ENCODE peak calls at places on chromosome 7, in eight cellular contexts. S is left ventricle myocardium inferior; D is kidney epithelial cell; O is naive thymus-derived CD4-positive, alpha-beta T cell; Z is fibroblast of lung; I is bronchial epithelial cell; P is fibroblast of mammary gland; C is epithelial cell of esophagus. N is an unnamed sample.

GRCh38 chr7:143258830-143259229 is 4.4 kb upstream of the GSTK1 start:
- DNase-seq in S (no peak), D (no peak), O (peak; percentile 24), Z (no peak), I (no peak), P (no peak), C (no peak), N (no peak)

GRCh38 chr7:158102897-158103296 is 484.7 kb downstream of the PTPRN2 start:
- DNase-seq in S (no peak), D (no peak), O (no peak), Z (no peak), I (no peak), P (no peak), C (no peak), N (no peak)

GRCh38 chr7:51067757-51068156 is 248.9 kb downstream of the COBL start:
- DNase-seq in S (peak; percentile 41), D (peak; percentile 34), O (peak; percentile 32), Z (peak; percentile 65), I (peak; percentile 69), P (peak; percentile 77), C (peak; percentile 73), N (no peak)

GRCh38 chr7:135919071-135919841 is 57.9 kb downstream of the MTPN start:
- DNase-seq in S (no peak), D (no peak), O (no peak), Z (no peak), I (no peak), P (no peak), C (no peak), N (no peak)

GRCh38 chr7:134962270-134962669 is 24.0 kb upstream of the AGBL3 start:
- DNase-seq in S (no peak), D (no peak), O (no peak), Z (no peak), I (no peak), P (peak; percentile 17), C (no peak), N (no peak)

GRCh38 chr7:157523371-157523765 is 186.6 kb downstream of the DNAJB6 start:
- DNase-seq in S (no peak), D (no peak), O (no peak), Z (no peak), I (no peak), P (no peak), C (no peak), N (no peak)

GRCh38 chr7:29567174-29567573 is 3.5 kb downstream of the PRR15 start:
- DNase-seq in S (no peak), D (no peak), O (no peak), Z (no peak), I (no peak), P (no peak), C (no peak), N (no peak)

GRCh38 chr7:774161-775109 is 47.4 kb upstream of the PRKAR1B start:
- DNase-seq in S (peak; percentile 58), D (no peak), O (peak; percentile 62), Z (peak; percentile 13), I (peak; percentile 12), P (peak; percentile 39), C (peak; percentile 61), N (no peak)

GRCh38 chr7:71645836-71646235 is 513.9 kb downstream of the GALNT17 start:
- DNase-seq in S (no peak), D (no peak), O (no peak), Z (peak; percentile 18), I (no peak), P (peak; percentile 16), C (no peak), N (no peak)

GRCh38 chr7:86411804-86412203 is 231.9 kb upstream of the GRM3 start:
- DNase-seq in S (no peak), D (no peak), O (no peak), Z (peak; percentile 30), I (peak; percentile 48), P (no peak), C (peak; percentile 24), N (no peak)

GRCh38 chr7:3899559-3899991 is 598.5 kb downstream of the SDK1 start:
- DNase-seq in S (no peak), D (no peak), O (no peak), Z (no peak), I (no peak), P (no peak), C (no peak), N (no peak)

GRCh38 chr7:200290-200689 is 7.9 kb downstream of the FAM20C start:
- DNase-seq in S (no peak), D (no peak), O (no peak), Z (no peak), I (no peak), P (no peak), C (no peak), N (no peak)

DNA sequence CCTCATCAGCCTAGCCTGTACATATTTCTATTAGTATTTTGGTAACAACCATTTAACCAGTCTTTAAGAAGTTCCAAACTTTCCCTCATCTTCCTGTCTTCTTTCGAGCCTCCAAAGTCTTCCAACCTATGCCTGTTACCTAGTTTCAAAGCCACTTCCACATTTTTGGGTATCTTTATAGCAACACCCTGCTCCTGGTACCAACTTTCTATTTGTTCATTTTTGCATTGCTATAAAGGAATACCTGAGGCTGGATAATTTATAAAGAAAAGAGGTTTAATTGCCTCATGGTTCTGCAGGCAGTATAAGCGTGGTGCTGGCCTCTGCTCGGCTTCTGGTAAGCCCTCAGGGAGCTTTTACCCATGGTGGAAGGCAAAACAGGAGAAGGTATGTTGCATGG is 578.8 kb upstream of the AUTS2 start:
- DNase-seq in S (no peak), D (no peak), O (no peak), Z (no peak), I (no peak), P (no peak), C (no peak), N (no peak)
- H3K4me3 ChIP-seq in S (no peak overlapping the region), D (no peak overlapping the region), O (no peak overlapping the region), Z (no peak overlapping the region), I (no peak overlapping the region), P (no peak overlapping the region), C (no peak overlapping the region), N (no peak overlapping the region)

GRCh38 chr7:126411032-126411820 is 841.5 kb downstream of the GRM8 start:
- DNase-seq in S (no peak), D (no peak), O (no peak), Z (peak; percentile 2), I (no peak), P (no peak), C (no peak), N (no peak)
- H3K4me3 ChIP-seq in S (no peak overlapping the region), D (no peak overlapping the region), O (no peak overlapping the region), Z (no peak overlapping the region), I (no peak overlapping the region), P (no peak overlapping the region), C (no peak overlapping the region), N (no peak overlapping the region)

GRCh38 chr7:104150470-104150869 is 57.3 kb downstream of the ORC5 start:
- DNase-seq in S (no peak), D (no peak), O (no peak), Z (no peak), I (no peak), P (no peak), C (no peak), N (no peak)

GRCh38 chr7:104152468-104152867 is 55.3 kb downstream of the ORC5 start:
- DNase-seq in S (no peak), D (no peak), O (no peak), Z (no peak), I (no peak), P (no peak), C (no peak), N (no peak)

GRCh38 chr7:104153287-104153686 is 54.5 kb downstream of the ORC5 start:
- DNase-seq in S (no peak), D (no peak), O (no peak), Z (no peak), I (no peak), P (no peak), C (no peak), N (no peak)

DNA sequence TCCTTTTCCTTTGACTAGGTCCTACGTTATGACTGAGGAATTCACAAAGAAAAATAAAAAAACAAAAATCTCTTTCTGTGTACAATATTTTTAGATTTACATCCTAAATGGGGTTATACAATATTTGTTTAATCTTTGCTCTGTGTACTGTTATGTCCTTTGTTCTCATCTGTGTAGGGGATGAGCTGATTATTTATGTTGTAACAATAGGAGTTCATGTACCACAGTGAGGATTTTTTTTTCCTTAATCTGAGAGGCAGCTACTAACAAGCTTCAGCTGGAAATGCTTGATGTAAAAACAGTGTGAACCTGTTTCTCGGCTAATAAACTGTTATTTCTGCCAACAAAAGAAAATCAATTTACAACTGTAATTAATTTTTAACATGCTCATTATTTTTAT is 58.0 kb downstream of the ORC5 start:
- DNase-seq in S (no peak), D (no peak), O (no peak), Z (no peak), I (no peak), P (no peak), C (no peak), N (no peak)
- H3K4me3 ChIP-seq in S (no peak overlapping the region), D (no peak overlapping the region), O (no peak overlapping the region), Z (no peak overlapping the region), I (no peak overlapping the region), P (no peak overlapping the region), C (no peak overlapping the region), N (no peak overlapping the region)

DNA sequence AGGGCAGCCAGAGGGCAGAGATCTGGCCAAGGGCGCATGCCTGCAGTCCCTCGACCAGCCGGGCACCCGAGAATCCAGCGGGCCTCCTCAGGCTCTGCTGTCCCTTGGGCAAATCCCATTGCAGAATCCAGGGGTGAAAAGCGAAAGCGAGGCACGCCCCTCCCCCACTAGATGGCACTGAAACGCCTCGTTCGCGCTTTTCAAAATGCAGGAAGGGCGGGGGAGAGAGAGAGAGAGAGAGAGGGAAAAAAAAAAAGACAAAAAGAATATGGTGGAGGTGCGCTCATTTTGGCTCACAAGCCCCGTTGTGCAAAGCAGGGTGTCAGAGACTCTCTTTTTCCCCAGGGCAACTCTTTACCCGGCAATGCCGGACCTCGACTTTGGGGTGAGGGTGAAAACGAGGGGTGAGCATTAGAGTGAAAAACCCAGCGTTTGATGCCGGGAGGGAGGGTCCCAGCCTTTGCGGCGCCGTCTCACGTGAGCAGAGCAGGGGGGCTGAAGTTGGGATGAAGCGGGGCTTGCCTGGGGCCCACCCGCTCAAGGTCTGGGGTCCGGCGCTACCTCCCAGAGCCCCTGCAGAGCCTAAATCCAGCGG is 2.5 kb upstream of the TMEM178B start:
- DNase-seq in S (peak; percentile 38), D (no peak), O (peak; percentile 30), Z (no peak), I (no peak), P (peak; percentile 24), C (peak; percentile 7), N (no peak)
- H3K4me3 ChIP-seq in S (peak overlapping the region; percentile 71), D (peak overlapping the region; percentile 49), O (peak overlapping the region; percentile 42), Z (peak overlapping the region; percentile 58), I (no peak overlapping the region), P (peak overlapping the region; percentile 19), C (peak overlapping the region; percentile 40), N (no peak overlapping the region)

N was measured in right lobe of liver.